ENCODE peak calls at places on chromosomes 7 and 10, in ten cellular contexts. One of them, this sample, is unnamed.

GRCh38 chr7:146216371-146217041 is 99.9 kb downstream of the CNTNAP2 start:
- DNase-seq in stomach: no peak
- DNase-seq in thyroid gland: no peak
- DNase-seq in uterus: no peak
- DNase-seq in BJ: no peak
- DNase-seq in OCI-LY7: no peak
- DNase-seq in astrocyte of the spinal cord: no peak
- DNase-seq in transverse colon: no peak
- DNase-seq in heart left ventricle: no peak
- DNase-seq in PC-3: peak; percentile 53
- DNase-seq in this sample: no peak

GRCh38 chr10:68406111-68406814 is 814 bp downstream of the RUFY2 start:
- DNase-seq in OCI-LY7: peak; percentile 74
- DNase-seq in heart left ventricle: peak; percentile 79
- DNase-seq in uterus: peak; percentile 52
- DNase-seq in thyroid gland: peak; percentile 48
- DNase-seq in stomach: peak; percentile 57
- DNase-seq in PC-3: peak; percentile 73
- DNase-seq in astrocyte of the spinal cord: peak; percentile 66
- DNase-seq in BJ: peak; percentile 9
- DNase-seq in transverse colon: peak; percentile 53
- DNase-seq in this sample: peak; percentile 60

GRCh38 chr10:133335238-133336122 is 1.2 kb downstream of the CALY start:
- DNase-seq in BJ: no peak
- DNase-seq in astrocyte of the spinal cord: peak; percentile 55
- DNase-seq in PC-3: peak; percentile 8
- DNase-seq in heart left ventricle: no peak
- DNase-seq in thyroid gland: peak; percentile 58
- DNase-seq in stomach: peak; percentile 48
- DNase-seq in transverse colon: peak; percentile 62
- DNase-seq in OCI-LY7: no peak
- DNase-seq in uterus: peak; percentile 59
- DNase-seq in this sample: peak; percentile 60

GRCh38 chr10:52805414-52806285 is 33.1 kb upstream of the MBL2 start:
- DNase-seq in stomach: no peak
- DNase-seq in BJ: no peak
- DNase-seq in OCI-LY7: no peak
- DNase-seq in PC-3: no peak
- DNase-seq in uterus: no peak
- DNase-seq in astrocyte of the spinal cord: no peak
- DNase-seq in heart left ventricle: no peak
- DNase-seq in thyroid gland: no peak
- DNase-seq in transverse colon: no peak
- DNase-seq in this sample: no peak

GRCh38 chr10:52276982-52277381 is 37.1 kb upstream of the DKK1 start:
- DNase-seq in stomach: no peak
- DNase-seq in BJ: no peak
- DNase-seq in astrocyte of the spinal cord: no peak
- DNase-seq in OCI-LY7: no peak
- DNase-seq in heart left ventricle: no peak
- DNase-seq in thyroid gland: no peak
- DNase-seq in uterus: no peak
- DNase-seq in transverse colon: no peak
- DNase-seq in PC-3: no peak
- DNase-seq in this sample: no peak

GRCh38 chr10:50636576-50636975 is 12.8 kb upstream of the SGMS1 start:
- DNase-seq in stomach: no peak
- DNase-seq in PC-3: no peak
- DNase-seq in BJ: no peak
- DNase-seq in thyroid gland: no peak
- DNase-seq in OCI-LY7: no peak
- DNase-seq in transverse colon: no peak
- DNase-seq in heart left ventricle: no peak
- DNase-seq in astrocyte of the spinal cord: no peak
- DNase-seq in uterus: no peak
- DNase-seq in this sample: no peak

GRCh38 chr10:92880233-92880861 is 32.0 kb downstream of the EXOC6 start:
- DNase-seq in stomach: no peak
- DNase-seq in astrocyte of the spinal cord: peak; percentile 68
- DNase-seq in OCI-LY7: peak; percentile 62
- DNase-seq in PC-3: peak; percentile 60
- DNase-seq in BJ: peak; percentile 9
- DNase-seq in uterus: no peak
- DNase-seq in thyroid gland: no peak
- DNase-seq in transverse colon: no peak
- DNase-seq in heart left ventricle: no peak
- DNase-seq in this sample: peak; percentile 82

GRCh38 chr10:30915141-30915540 is 116.5 kb downstream of the ZNF438 start:
- DNase-seq in BJ: no peak
- DNase-seq in transverse colon: no peak
- DNase-seq in stomach: no peak
- DNase-seq in thyroid gland: no peak
- DNase-seq in uterus: no peak
- DNase-seq in astrocyte of the spinal cord: no peak
- DNase-seq in heart left ventricle: no peak
- DNase-seq in PC-3: no peak
- DNase-seq in OCI-LY7: no peak
- DNase-seq in this sample: peak; percentile 68

GRCh38 chr10:45439873-45440272 is 65.9 kb downstream of the ALOX5 start:
- DNase-seq in thyroid gland: no peak
- DNase-seq in uterus: no peak
- DNase-seq in astrocyte of the spinal cord: no peak
- DNase-seq in OCI-LY7: no peak
- DNase-seq in transverse colon: no peak
- DNase-seq in heart left ventricle: no peak
- DNase-seq in BJ: no peak
- DNase-seq in stomach: no peak
- DNase-seq in PC-3: no peak
- DNase-seq in this sample: no peak

GRCh38 chr10:103241262-103242011 is 4.2 kb upstream of the RPEL1 start:
- DNase-seq in heart left ventricle: no peak
- DNase-seq in transverse colon: peak; percentile 92
- DNase-seq in PC-3: peak; percentile 98
- DNase-seq in stomach: peak; percentile 89
- DNase-seq in uterus: no peak
- DNase-seq in OCI-LY7: no peak
- DNase-seq in astrocyte of the spinal cord: peak; percentile 49
- DNase-seq in thyroid gland: peak; percentile 72
- DNase-seq in BJ: no peak
- DNase-seq in this sample: peak; percentile 46

GRCh38 chr7:17903337-17903736 is 37.0 kb downstream of the SNX13 start:
- DNase-seq in astrocyte of the spinal cord: no peak
- DNase-seq in thyroid gland: no peak
- DNase-seq in uterus: no peak
- DNase-seq in stomach: no peak
- DNase-seq in heart left ventricle: no peak
- DNase-seq in OCI-LY7: no peak
- DNase-seq in BJ: no peak
- DNase-seq in PC-3: no peak
- DNase-seq in transverse colon: no peak
- DNase-seq in this sample: no peak

GRCh38 chr7:18212308-18212707 is 184.7 kb upstream of the PRPS1L1 start:
- DNase-seq in heart left ventricle: no peak
- DNase-seq in stomach: no peak
- DNase-seq in BJ: no peak
- DNase-seq in OCI-LY7: no peak
- DNase-seq in transverse colon: no peak
- DNase-seq in thyroid gland: no peak
- DNase-seq in PC-3: no peak
- DNase-seq in uterus: no peak
- DNase-seq in astrocyte of the spinal cord: no peak
- DNase-seq in this sample: peak; percentile 41

GRCh38 chr10:63521389-63522128 is at the start of gene REEP3:
- DNase-seq in astrocyte of the spinal cord: peak; percentile 77
- DNase-seq in PC-3: peak; percentile 94
- DNase-seq in thyroid gland: peak; percentile 68
- DNase-seq in heart left ventricle: peak; percentile 88
- DNase-seq in transverse colon: peak; percentile 66
- DNase-seq in uterus: peak; percentile 67
- DNase-seq in stomach: peak; percentile 61
- DNase-seq in BJ: no peak
- DNase-seq in OCI-LY7: peak; percentile 79
- DNase-seq in this sample: peak; percentile 68

GRCh38 chr10:100743626-100744135 is 1.7 kb upstream of the PAX2 start:
- DNase-seq in BJ: no peak
- DNase-seq in thyroid gland: peak; percentile 46
- DNase-seq in heart left ventricle: no peak
- DNase-seq in astrocyte of the spinal cord: no peak
- DNase-seq in stomach: peak; percentile 52
- DNase-seq in OCI-LY7: peak; percentile 70
- DNase-seq in PC-3: peak; percentile 50
- DNase-seq in uterus: no peak
- DNase-seq in transverse colon: peak; percentile 54
- DNase-seq in this sample: peak; percentile 69

GRCh38 chr7:75951506-75951905 is 36.6 kb downstream of the POR start:
- DNase-seq in transverse colon: no peak
- DNase-seq in stomach: no peak
- DNase-seq in OCI-LY7: no peak
- DNase-seq in thyroid gland: no peak
- DNase-seq in uterus: no peak
- DNase-seq in heart left ventricle: no peak
- DNase-seq in astrocyte of the spinal cord: no peak
- DNase-seq in PC-3: peak; percentile 16
- DNase-seq in BJ: no peak
- DNase-seq in this sample: peak; percentile 25

DNA sequence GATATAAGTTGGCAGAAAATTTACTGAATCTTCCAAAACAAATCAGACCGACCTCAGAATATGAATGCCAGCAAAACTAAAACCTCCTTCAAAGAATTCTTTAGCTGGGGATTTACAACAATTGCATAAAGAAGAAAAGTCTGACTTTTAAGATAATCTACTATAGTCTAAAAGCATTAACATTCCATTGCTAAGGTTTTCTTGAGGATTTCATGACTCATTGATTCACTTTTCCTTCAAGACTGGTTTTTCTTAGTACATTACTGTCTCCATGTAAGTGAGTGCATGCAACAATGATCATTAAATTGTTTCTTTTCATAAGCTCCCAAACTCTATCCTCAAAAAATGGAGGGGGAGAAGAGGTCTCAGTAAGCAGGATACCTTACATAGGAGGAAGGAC is 3.1 kb downstream of the GLI3 start:
- DNase-seq in thyroid gland: no peak
- DNase-seq in heart left ventricle: no peak
- DNase-seq in uterus: no peak
- DNase-seq in transverse colon: no peak
- DNase-seq in PC-3: peak; percentile 51
- DNase-seq in astrocyte of the spinal cord: peak; percentile 62
- DNase-seq in BJ: no peak
- DNase-seq in OCI-LY7: no peak
- DNase-seq in stomach: no peak
- DNase-seq in this sample: peak; percentile 66
- H3K4me3 ChIP-seq in thyroid gland: no peak overlapping the region
- H3K4me3 ChIP-seq in heart left ventricle: no peak overlapping the region
- H3K4me3 ChIP-seq in uterus: no peak overlapping the region
- H3K4me3 ChIP-seq in transverse colon: no peak overlapping the region
- H3K4me3 ChIP-seq in PC-3: peak overlapping the region; percentile 92
- H3K4me3 ChIP-seq in astrocyte of the spinal cord: no peak overlapping the region
- H3K4me3 ChIP-seq in BJ: no peak overlapping the region
- H3K4me3 ChIP-seq in OCI-LY7: no peak overlapping the region
- H3K4me3 ChIP-seq in stomach: no peak overlapping the region
- H3K4me3 ChIP-seq in this sample: no peak overlapping the region

DNA sequence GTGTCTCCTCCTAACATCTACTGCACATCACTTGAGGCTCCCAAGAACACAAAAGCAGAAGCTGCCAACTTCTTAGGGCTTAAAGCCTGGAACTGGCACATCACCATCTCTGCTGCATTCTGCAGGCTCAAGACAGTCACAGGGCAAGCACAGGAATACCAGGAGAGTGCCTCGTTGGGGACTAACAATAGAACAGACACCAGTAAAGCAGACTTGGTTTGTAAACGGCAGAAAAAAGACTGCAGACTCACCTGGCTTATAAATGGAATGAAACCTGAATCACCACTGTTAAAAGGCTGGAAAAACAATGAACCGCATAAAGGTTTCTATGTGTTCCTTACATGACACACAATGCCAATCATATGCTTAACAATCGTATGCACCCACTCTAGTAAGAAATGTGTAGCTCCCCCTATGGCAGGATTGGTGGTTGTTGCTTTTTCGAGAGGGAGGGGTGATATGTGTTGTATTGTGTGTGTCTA is 12.8 kb downstream of the RHEB start:
- DNase-seq in transverse colon: no peak
- DNase-seq in uterus: no peak
- DNase-seq in PC-3: peak; percentile 54
- DNase-seq in stomach: no peak
- DNase-seq in thyroid gland: peak; percentile 24
- DNase-seq in BJ: no peak
- DNase-seq in astrocyte of the spinal cord: no peak
- DNase-seq in heart left ventricle: no peak
- DNase-seq in OCI-LY7: no peak
- DNase-seq in this sample: no peak
- TF ChIP-seq CTCF in transverse colon: no peak
- TF ChIP-seq CTCF in uterus: no peak
- TF ChIP-seq CTCF in PC-3: peak; percentile 54
- TF ChIP-seq CTCF in stomach: no peak
- TF ChIP-seq CTCF in thyroid gland: no peak
- TF ChIP-seq CTCF in BJ: no peak
- TF ChIP-seq CTCF in astrocyte of the spinal cord: no peak
- TF ChIP-seq CTCF in heart left ventricle: no peak
- TF ChIP-seq CTCF in OCI-LY7: peak; percentile 51
- TF ChIP-seq CTCF in this sample: no peak

GRCh38 chr10:37816290-37816689 is 41.1 kb downstream of the ZNF248 start:
- DNase-seq in astrocyte of the spinal cord: no peak
- DNase-seq in PC-3: no peak
- DNase-seq in thyroid gland: no peak
- DNase-seq in uterus: no peak
- DNase-seq in heart left ventricle: no peak
- DNase-seq in transverse colon: no peak
- DNase-seq in stomach: no peak
- DNase-seq in OCI-LY7: no peak
- DNase-seq in BJ: no peak
- DNase-seq in this sample: no peak
- H3K4me3 ChIP-seq in astrocyte of the spinal cord: no peak overlapping the region
- H3K4me3 ChIP-seq in PC-3: no peak overlapping the region
- H3K4me3 ChIP-seq in thyroid gland: no peak overlapping the region
- H3K4me3 ChIP-seq in uterus: no peak overlapping the region
- H3K4me3 ChIP-seq in heart left ventricle: no peak overlapping the region
- H3K4me3 ChIP-seq in transverse colon: no peak overlapping the region
- H3K4me3 ChIP-seq in stomach: no peak overlapping the region
- H3K4me3 ChIP-seq in OCI-LY7: no peak overlapping the region
- H3K4me3 ChIP-seq in BJ: no peak overlapping the region
- H3K4me3 ChIP-seq in this sample: no peak overlapping the region

GRCh38 chr10:113126506-113127192 is 176.6 kb downstream of the TCF7L2 start:
- DNase-seq in transverse colon: peak; percentile 66
- DNase-seq in heart left ventricle: peak; percentile 86
- DNase-seq in BJ: no peak
- DNase-seq in thyroid gland: peak; percentile 78
- DNase-seq in uterus: peak; percentile 65
- DNase-seq in OCI-LY7: no peak
- DNase-seq in stomach: peak; percentile 75
- DNase-seq in PC-3: peak; percentile 73
- DNase-seq in astrocyte of the spinal cord: peak; percentile 66
- DNase-seq in this sample: peak; percentile 71
- TF ChIP-seq CTCF in transverse colon: peak; percentile 34
- TF ChIP-seq CTCF in heart left ventricle: peak; percentile 79
- TF ChIP-seq CTCF in BJ: peak; percentile 5
- TF ChIP-seq CTCF in thyroid gland: peak; percentile 25
- TF ChIP-seq CTCF in uterus: peak; percentile 44
- TF ChIP-seq CTCF in OCI-LY7: no peak
- TF ChIP-seq CTCF in stomach: peak; percentile 18
- TF ChIP-seq CTCF in PC-3: peak; percentile 61
- TF ChIP-seq CTCF in astrocyte of the spinal cord: peak; percentile 45
- TF ChIP-seq CTCF in this sample: peak; percentile 44

GRCh38 chr7:27185013-27185707 is at the start of gene HOXA11:
- DNase-seq in BJ: peak; percentile 94
- DNase-seq in transverse colon: peak; percentile 83
- DNase-seq in stomach: peak; percentile 22
- DNase-seq in heart left ventricle: peak; percentile 55
- DNase-seq in astrocyte of the spinal cord: no peak
- DNase-seq in OCI-LY7: no peak
- DNase-seq in thyroid gland: no peak
- DNase-seq in PC-3: peak; percentile 95
- DNase-seq in uterus: peak; percentile 82
- DNase-seq in this sample: no peak
- H3K4me3 ChIP-seq in BJ: peak within 1 kb of the TSS; percentile 88
- H3K4me3 ChIP-seq in transverse colon: peak within 1 kb of the TSS; percentile 79
- H3K4me3 ChIP-seq in stomach: peak within 1 kb of the TSS; percentile 52
- H3K4me3 ChIP-seq in heart left ventricle: peak within 1 kb of the TSS; percentile 33
- H3K4me3 ChIP-seq in astrocyte of the spinal cord: peak within 1 kb of the TSS; percentile 34
- H3K4me3 ChIP-seq in OCI-LY7: no peak within 1 kb of the TSS
- H3K4me3 ChIP-seq in thyroid gland: no peak within 1 kb of the TSS
- H3K4me3 ChIP-seq in PC-3: peak within 1 kb of the TSS; percentile 91
- H3K4me3 ChIP-seq in uterus: peak within 1 kb of the TSS; percentile 79
- H3K4me3 ChIP-seq in this sample: peak within 1 kb of the TSS; percentile 33